ENCODE peak calls at places on chromosomes 12 and 14, in nine cellular contexts. One of them, this sample, is unnamed.

GRCh38 chr14:92443167-92443566 is 70.4 kb upstream of the RIN3 start:
- DNase-seq in PC-3: no peak
- DNase-seq in Kasumi-1: no peak
- DNase-seq in choroid plexus epithelial cell: no peak
- DNase-seq in thyroid gland: no peak
- DNase-seq in HT1080: no peak
- DNase-seq in hepatic stellate cell: no peak
- DNase-seq in stimulated activated CD4-positive, alpha-beta T cell treated with anti-CD3 and anti-CD28 coated beads, Interleukin-2, amount 100 ng/mL, for 24 hours: no peak
- DNase-seq in left cardiac atrium: no peak
- DNase-seq in this sample: no peak

GRCh38 chr14:94192534-94192933 is 18.4 kb downstream of the PPP4R4 start:
- DNase-seq in PC-3: no peak
- DNase-seq in Kasumi-1: no peak
- DNase-seq in choroid plexus epithelial cell: no peak
- DNase-seq in thyroid gland: no peak
- DNase-seq in HT1080: no peak
- DNase-seq in hepatic stellate cell: no peak
- DNase-seq in stimulated activated CD4-positive, alpha-beta T cell treated with anti-CD3 and anti-CD28 coated beads, Interleukin-2, amount 100 ng/mL, for 24 hours: no peak
- DNase-seq in left cardiac atrium: no peak
- DNase-seq in this sample: no peak

GRCh38 chr12:13169255-13169654 is 27.3 kb upstream of the EMP1 start:
- DNase-seq in PC-3: no peak
- DNase-seq in Kasumi-1: no peak
- DNase-seq in choroid plexus epithelial cell: no peak
- DNase-seq in thyroid gland: no peak
- DNase-seq in HT1080: no peak
- DNase-seq in hepatic stellate cell: no peak
- DNase-seq in stimulated activated CD4-positive, alpha-beta T cell treated with anti-CD3 and anti-CD28 coated beads, Interleukin-2, amount 100 ng/mL, for 24 hours: no peak
- DNase-seq in left cardiac atrium: no peak
- DNase-seq in this sample: no peak

GRCh38 chr14:91252901-91253794 is 8.6 kb upstream of the GPR68 start:
- DNase-seq in PC-3: peak; percentile 33
- DNase-seq in Kasumi-1: no peak
- DNase-seq in choroid plexus epithelial cell: no peak
- DNase-seq in thyroid gland: peak; percentile 47
- DNase-seq in HT1080: no peak
- DNase-seq in hepatic stellate cell: no peak
- DNase-seq in stimulated activated CD4-positive, alpha-beta T cell treated with anti-CD3 and anti-CD28 coated beads, Interleukin-2, amount 100 ng/mL, for 24 hours: no peak
- DNase-seq in left cardiac atrium: peak; percentile 50
- DNase-seq in this sample: peak; percentile 67

GRCh38 chr12:6688543-6688999 is 604 bp downstream of the ZNF384 start:
- DNase-seq in PC-3: no peak
- DNase-seq in Kasumi-1: peak; percentile 27
- DNase-seq in choroid plexus epithelial cell: no peak
- DNase-seq in thyroid gland: peak; percentile 41
- DNase-seq in HT1080: peak; percentile 70
- DNase-seq in hepatic stellate cell: no peak
- DNase-seq in stimulated activated CD4-positive, alpha-beta T cell treated with anti-CD3 and anti-CD28 coated beads, Interleukin-2, amount 100 ng/mL, for 24 hours: peak; percentile 46
- DNase-seq in left cardiac atrium: peak; percentile 50
- DNase-seq in this sample: peak; percentile 56

GRCh38 chr12:53994268-53994690 is 5.7 kb upstream of the HOXC9 start:
- DNase-seq in PC-3: no peak
- DNase-seq in Kasumi-1: no peak
- DNase-seq in choroid plexus epithelial cell: no peak
- DNase-seq in thyroid gland: no peak
- DNase-seq in HT1080: no peak
- DNase-seq in hepatic stellate cell: no peak
- DNase-seq in stimulated activated CD4-positive, alpha-beta T cell treated with anti-CD3 and anti-CD28 coated beads, Interleukin-2, amount 100 ng/mL, for 24 hours: no peak
- DNase-seq in left cardiac atrium: no peak
- DNase-seq in this sample: no peak

GRCh38 chr14:64713677-64714076 is 9.5 kb downstream of the PLEKHG3 start:
- DNase-seq in PC-3: no peak
- DNase-seq in Kasumi-1: no peak
- DNase-seq in choroid plexus epithelial cell: no peak
- DNase-seq in thyroid gland: no peak
- DNase-seq in HT1080: no peak
- DNase-seq in hepatic stellate cell: no peak
- DNase-seq in stimulated activated CD4-positive, alpha-beta T cell treated with anti-CD3 and anti-CD28 coated beads, Interleukin-2, amount 100 ng/mL, for 24 hours: no peak
- DNase-seq in left cardiac atrium: no peak
- DNase-seq in this sample: no peak

GRCh38 chr12:642633-643477 is 20.4 kb downstream of the NINJ2 start:
- DNase-seq in PC-3: no peak
- DNase-seq in Kasumi-1: peak; percentile 33
- DNase-seq in choroid plexus epithelial cell: peak; percentile 71
- DNase-seq in thyroid gland: peak; percentile 83
- DNase-seq in HT1080: no peak
- DNase-seq in hepatic stellate cell: peak; percentile 77
- DNase-seq in stimulated activated CD4-positive, alpha-beta T cell treated with anti-CD3 and anti-CD28 coated beads, Interleukin-2, amount 100 ng/mL, for 24 hours: peak; percentile 75
- DNase-seq in left cardiac atrium: peak; percentile 87
- DNase-seq in this sample: peak; percentile 87

GRCh38 chr12:128583453-128583852 is 240.3 kb downstream of the SLC15A4 start:
- DNase-seq in PC-3: no peak
- DNase-seq in Kasumi-1: no peak
- DNase-seq in choroid plexus epithelial cell: no peak
- DNase-seq in thyroid gland: no peak
- DNase-seq in HT1080: peak; percentile 7
- DNase-seq in hepatic stellate cell: no peak
- DNase-seq in stimulated activated CD4-positive, alpha-beta T cell treated with anti-CD3 and anti-CD28 coated beads, Interleukin-2, amount 100 ng/mL, for 24 hours: no peak
- DNase-seq in left cardiac atrium: no peak
- DNase-seq in this sample: no peak

GRCh38 chr14:50875359-50876090 is 3.7 kb downstream of the ABHD12B start:
- DNase-seq in PC-3: no peak
- DNase-seq in Kasumi-1: no peak
- DNase-seq in choroid plexus epithelial cell: peak; percentile 63
- DNase-seq in thyroid gland: no peak
- DNase-seq in HT1080: peak; percentile 28
- DNase-seq in hepatic stellate cell: peak; percentile 39
- DNase-seq in stimulated activated CD4-positive, alpha-beta T cell treated with anti-CD3 and anti-CD28 coated beads, Interleukin-2, amount 100 ng/mL, for 24 hours: peak; percentile 63
- DNase-seq in left cardiac atrium: no peak
- DNase-seq in this sample: peak; percentile 64

GRCh38 chr12:131745706-131746105 is 34.8 kb downstream of the SFSWAP start:
- DNase-seq in PC-3: no peak
- DNase-seq in Kasumi-1: no peak
- DNase-seq in choroid plexus epithelial cell: no peak
- DNase-seq in thyroid gland: no peak
- DNase-seq in HT1080: no peak
- DNase-seq in hepatic stellate cell: no peak
- DNase-seq in stimulated activated CD4-positive, alpha-beta T cell treated with anti-CD3 and anti-CD28 coated beads, Interleukin-2, amount 100 ng/mL, for 24 hours: no peak
- DNase-seq in left cardiac atrium: no peak
- DNase-seq in this sample: no peak

GRCh38 chr12:65522956-65523857 is 244.7 kb downstream of the MSRB3 start:
- DNase-seq in PC-3: peak; percentile 25
- DNase-seq in Kasumi-1: no peak
- DNase-seq in choroid plexus epithelial cell: no peak
- DNase-seq in thyroid gland: peak; percentile 47
- DNase-seq in HT1080: peak; percentile 39
- DNase-seq in hepatic stellate cell: peak; percentile 7
- DNase-seq in stimulated activated CD4-positive, alpha-beta T cell treated with anti-CD3 and anti-CD28 coated beads, Interleukin-2, amount 100 ng/mL, for 24 hours: no peak
- DNase-seq in left cardiac atrium: no peak
- DNase-seq in this sample: no peak

GRCh38 chr12:49377386-49377785 is 10.1 kb downstream of the SPATS2 start:
- DNase-seq in PC-3: no peak
- DNase-seq in Kasumi-1: no peak
- DNase-seq in choroid plexus epithelial cell: no peak
- DNase-seq in thyroid gland: no peak
- DNase-seq in HT1080: no peak
- DNase-seq in hepatic stellate cell: no peak
- DNase-seq in stimulated activated CD4-positive, alpha-beta T cell treated with anti-CD3 and anti-CD28 coated beads, Interleukin-2, amount 100 ng/mL, for 24 hours: no peak
- DNase-seq in left cardiac atrium: no peak
- DNase-seq in this sample: no peak

GRCh38 chr12:80195143-80195726 is 95.9 kb downstream of the OTOGL start:
- DNase-seq in PC-3: peak; percentile 71
- DNase-seq in Kasumi-1: peak; percentile 74
- DNase-seq in choroid plexus epithelial cell: peak; percentile 88
- DNase-seq in thyroid gland: peak; percentile 4
- DNase-seq in HT1080: peak; percentile 39
- DNase-seq in hepatic stellate cell: peak; percentile 38
- DNase-seq in stimulated activated CD4-positive, alpha-beta T cell treated with anti-CD3 and anti-CD28 coated beads, Interleukin-2, amount 100 ng/mL, for 24 hours: no peak
- DNase-seq in left cardiac atrium: peak; percentile 34
- DNase-seq in this sample: no peak

GRCh38 chr12:90102957-90103652 is 394.5 kb upstream of the ATP2B1 start:
- DNase-seq in PC-3: peak; percentile 61
- DNase-seq in Kasumi-1: peak; percentile 76
- DNase-seq in choroid plexus epithelial cell: peak; percentile 77
- DNase-seq in thyroid gland: no peak
- DNase-seq in HT1080: peak; percentile 45
- DNase-seq in hepatic stellate cell: no peak
- DNase-seq in stimulated activated CD4-positive, alpha-beta T cell treated with anti-CD3 and anti-CD28 coated beads, Interleukin-2, amount 100 ng/mL, for 24 hours: no peak
- DNase-seq in left cardiac atrium: no peak
- DNase-seq in this sample: no peak

GRCh38 chr12:89370850-89371249 is 18.5 kb upstream of the DUSP6 start:
- DNase-seq in PC-3: peak; percentile 96
- DNase-seq in Kasumi-1: peak; percentile 57
- DNase-seq in choroid plexus epithelial cell: peak; percentile 74
- DNase-seq in thyroid gland: no peak
- DNase-seq in HT1080: peak; percentile 99
- DNase-seq in hepatic stellate cell: no peak
- DNase-seq in stimulated activated CD4-positive, alpha-beta T cell treated with anti-CD3 and anti-CD28 coated beads, Interleukin-2, amount 100 ng/mL, for 24 hours: no peak
- DNase-seq in left cardiac atrium: no peak
- DNase-seq in this sample: no peak

GRCh38 chr12:111655356-111655755 is 30.4 kb downstream of the BRAP start:
- DNase-seq in PC-3: no peak
- DNase-seq in Kasumi-1: no peak
- DNase-seq in choroid plexus epithelial cell: no peak
- DNase-seq in thyroid gland: no peak
- DNase-seq in HT1080: no peak
- DNase-seq in hepatic stellate cell: no peak
- DNase-seq in stimulated activated CD4-positive, alpha-beta T cell treated with anti-CD3 and anti-CD28 coated beads, Interleukin-2, amount 100 ng/mL, for 24 hours: no peak
- DNase-seq in left cardiac atrium: no peak
- DNase-seq in this sample: no peak

GRCh38 chr12:132563911-132564310 is 46.5 kb downstream of the LRCOL1 start:
- DNase-seq in PC-3: no peak
- DNase-seq in Kasumi-1: no peak
- DNase-seq in choroid plexus epithelial cell: no peak
- DNase-seq in thyroid gland: no peak
- DNase-seq in HT1080: no peak
- DNase-seq in hepatic stellate cell: no peak
- DNase-seq in stimulated activated CD4-positive, alpha-beta T cell treated with anti-CD3 and anti-CD28 coated beads, Interleukin-2, amount 100 ng/mL, for 24 hours: no peak
- DNase-seq in left cardiac atrium: no peak
- DNase-seq in this sample: no peak

GRCh38 chr12:88935856-88936255 is 355.6 kb upstream of the KITLG start:
- DNase-seq in PC-3: no peak
- DNase-seq in Kasumi-1: no peak
- DNase-seq in choroid plexus epithelial cell: no peak
- DNase-seq in thyroid gland: no peak
- DNase-seq in HT1080: no peak
- DNase-seq in hepatic stellate cell: no peak
- DNase-seq in stimulated activated CD4-positive, alpha-beta T cell treated with anti-CD3 and anti-CD28 coated beads, Interleukin-2, amount 100 ng/mL, for 24 hours: no peak
- DNase-seq in left cardiac atrium: no peak
- DNase-seq in this sample: no peak

GRCh38 chr12:74586251-74586650 is 48.6 kb downstream of the ATXN7L3B start:
- DNase-seq in PC-3: no peak
- DNase-seq in Kasumi-1: no peak
- DNase-seq in choroid plexus epithelial cell: no peak
- DNase-seq in thyroid gland: no peak
- DNase-seq in HT1080: no peak
- DNase-seq in hepatic stellate cell: no peak
- DNase-seq in stimulated activated CD4-positive, alpha-beta T cell treated with anti-CD3 and anti-CD28 coated beads, Interleukin-2, amount 100 ng/mL, for 24 hours: no peak
- DNase-seq in left cardiac atrium: no peak
- DNase-seq in this sample: no peak

GRCh38 chr12:54147186-54147585 is 41.6 kb downstream of the SMUG1 start:
- DNase-seq in PC-3: no peak
- DNase-seq in Kasumi-1: no peak
- DNase-seq in choroid plexus epithelial cell: no peak
- DNase-seq in thyroid gland: no peak
- DNase-seq in HT1080: no peak
- DNase-seq in hepatic stellate cell: no peak
- DNase-seq in stimulated activated CD4-positive, alpha-beta T cell treated with anti-CD3 and anti-CD28 coated beads, Interleukin-2, amount 100 ng/mL, for 24 hours: no peak
- DNase-seq in left cardiac atrium: no peak
- DNase-seq in this sample: no peak

GRCh38 chr12:50924131-50924438 is 28.3 kb upstream of the HIGD1C start:
- DNase-seq in PC-3: peak; percentile 6
- DNase-seq in Kasumi-1: peak; percentile 69
- DNase-seq in choroid plexus epithelial cell: no peak
- DNase-seq in thyroid gland: no peak
- DNase-seq in HT1080: no peak
- DNase-seq in hepatic stellate cell: no peak
- DNase-seq in stimulated activated CD4-positive, alpha-beta T cell treated with anti-CD3 and anti-CD28 coated beads, Interleukin-2, amount 100 ng/mL, for 24 hours: no peak
- DNase-seq in left cardiac atrium: no peak
- DNase-seq in this sample: no peak

GRCh38 chr12:91413591-91413990 is 231.0 kb upstream of the DCN start:
- DNase-seq in PC-3: peak; percentile 95
- DNase-seq in Kasumi-1: no peak
- DNase-seq in choroid plexus epithelial cell: peak; percentile 81
- DNase-seq in thyroid gland: no peak
- DNase-seq in HT1080: peak; percentile 66
- DNase-seq in hepatic stellate cell: no peak
- DNase-seq in stimulated activated CD4-positive, alpha-beta T cell treated with anti-CD3 and anti-CD28 coated beads, Interleukin-2, amount 100 ng/mL, for 24 hours: no peak
- DNase-seq in left cardiac atrium: no peak
- DNase-seq in this sample: no peak

GRCh38 chr12:52892193-52892852 is 12.6 kb downstream of the KRT8 start:
- DNase-seq in PC-3: no peak
- DNase-seq in Kasumi-1: no peak
- DNase-seq in choroid plexus epithelial cell: no peak
- DNase-seq in thyroid gland: no peak
- DNase-seq in HT1080: no peak
- DNase-seq in hepatic stellate cell: no peak
- DNase-seq in stimulated activated CD4-positive, alpha-beta T cell treated with anti-CD3 and anti-CD28 coated beads, Interleukin-2, amount 100 ng/mL, for 24 hours: no peak
- DNase-seq in left cardiac atrium: no peak
- DNase-seq in this sample: no peak

GRCh38 chr12:8658361-8658760 is 4.3 kb downstream of the MFAP5 start:
- DNase-seq in PC-3: peak; percentile 3
- DNase-seq in Kasumi-1: no peak
- DNase-seq in choroid plexus epithelial cell: peak; percentile 26
- DNase-seq in thyroid gland: no peak
- DNase-seq in HT1080: peak; percentile 65
- DNase-seq in hepatic stellate cell: peak; percentile 79
- DNase-seq in stimulated activated CD4-positive, alpha-beta T cell treated with anti-CD3 and anti-CD28 coated beads, Interleukin-2, amount 100 ng/mL, for 24 hours: no peak
- DNase-seq in left cardiac atrium: no peak
- DNase-seq in this sample: no peak

GRCh38 chr12:10940389-10940788 is 1.3 kb upstream of the TAS2R14 start:
- DNase-seq in PC-3: peak; percentile 43
- DNase-seq in Kasumi-1: no peak
- DNase-seq in choroid plexus epithelial cell: peak; percentile 91
- DNase-seq in thyroid gland: no peak
- DNase-seq in HT1080: peak; percentile 82
- DNase-seq in hepatic stellate cell: peak; percentile 10
- DNase-seq in stimulated activated CD4-positive, alpha-beta T cell treated with anti-CD3 and anti-CD28 coated beads, Interleukin-2, amount 100 ng/mL, for 24 hours: no peak
- DNase-seq in left cardiac atrium: no peak
- DNase-seq in this sample: no peak

GRCh38 chr12:100348657-100349454 is 8.0 kb upstream of the SLC17A8 start:
- DNase-seq in PC-3: peak; percentile 66
- DNase-seq in Kasumi-1: peak; percentile 49
- DNase-seq in choroid plexus epithelial cell: peak; percentile 66
- DNase-seq in thyroid gland: no peak
- DNase-seq in HT1080: peak; percentile 18
- DNase-seq in hepatic stellate cell: no peak
- DNase-seq in stimulated activated CD4-positive, alpha-beta T cell treated with anti-CD3 and anti-CD28 coated beads, Interleukin-2, amount 100 ng/mL, for 24 hours: no peak
- DNase-seq in left cardiac atrium: no peak
- DNase-seq in this sample: no peak

GRCh38 chr12:104960464-104960863 is 2.4 kb upstream of the SLC41A2 start:
- DNase-seq in PC-3: no peak
- DNase-seq in Kasumi-1: no peak
- DNase-seq in choroid plexus epithelial cell: no peak
- DNase-seq in thyroid gland: no peak
- DNase-seq in HT1080: no peak
- DNase-seq in hepatic stellate cell: no peak
- DNase-seq in stimulated activated CD4-positive, alpha-beta T cell treated with anti-CD3 and anti-CD28 coated beads, Interleukin-2, amount 100 ng/mL, for 24 hours: no peak
- DNase-seq in left cardiac atrium: no peak
- DNase-seq in this sample: no peak

GRCh38 chr12:116990329-116990728 is 79.6 kb downstream of the FBXW8 start:
- DNase-seq in PC-3: no peak
- DNase-seq in Kasumi-1: no peak
- DNase-seq in choroid plexus epithelial cell: no peak
- DNase-seq in thyroid gland: no peak
- DNase-seq in HT1080: no peak
- DNase-seq in hepatic stellate cell: no peak
- DNase-seq in stimulated activated CD4-positive, alpha-beta T cell treated with anti-CD3 and anti-CD28 coated beads, Interleukin-2, amount 100 ng/mL, for 24 hours: no peak
- DNase-seq in left cardiac atrium: no peak
- DNase-seq in this sample: no peak

GRCh38 chr14:50836515-50836914 is 5.6 kb upstream of the NIN start:
- DNase-seq in PC-3: no peak
- DNase-seq in Kasumi-1: no peak
- DNase-seq in choroid plexus epithelial cell: no peak
- DNase-seq in thyroid gland: no peak
- DNase-seq in HT1080: no peak
- DNase-seq in hepatic stellate cell: no peak
- DNase-seq in stimulated activated CD4-positive, alpha-beta T cell treated with anti-CD3 and anti-CD28 coated beads, Interleukin-2, amount 100 ng/mL, for 24 hours: no peak
- DNase-seq in left cardiac atrium: no peak
- DNase-seq in this sample: no peak

GRCh38 chr12:112096070-112096469 is 12.5 kb downstream of the NAA25 start:
- DNase-seq in PC-3: no peak
- DNase-seq in Kasumi-1: peak; percentile 62
- DNase-seq in choroid plexus epithelial cell: no peak
- DNase-seq in thyroid gland: no peak
- DNase-seq in HT1080: no peak
- DNase-seq in hepatic stellate cell: no peak
- DNase-seq in stimulated activated CD4-positive, alpha-beta T cell treated with anti-CD3 and anti-CD28 coated beads, Interleukin-2, amount 100 ng/mL, for 24 hours: no peak
- DNase-seq in left cardiac atrium: no peak
- DNase-seq in this sample: no peak